ENCODE peak calls at places on chromosomes 11 and 22, in six cellular contexts. V, G, F, B, K and O are unnamed samples.

GRCh38 chr11:61546663-61547062 is 34.2 kb downstream of the SYT7 start:
- DNase-seq in F (no peak), B (no peak), V (no peak), G (no peak), K (no peak), O (no peak)

GRCh38 chr11:93942176-93942575 is 79.0 kb upstream of the HEPHL1 start:
- DNase-seq in V (no peak), G (no peak), K (no peak), B (no peak), F (no peak), O (no peak)

GRCh38 chr11:117062503-117062902 is 35.7 kb downstream of the SIK3 start:
- DNase-seq in V (no peak), F (no peak), G (no peak), K (no peak), B (no peak), O (no peak)

GRCh38 chr11:63961608-63962412 is 12.6 kb upstream of the COX8A start:
- DNase-seq in V (no peak), G (no peak), K (no peak), F (no peak), B (no peak), O (no peak)

GRCh38 chr11:134043821-134044420 is 25.0 kb upstream of the JAM3 start:
- DNase-seq in G (no peak), K (no peak), F (no peak), V (no peak), B (no peak), O (no peak)

GRCh38 chr22:19361501-19362103 is 69.9 kb downstream of the HIRA start:
- DNase-seq in B (no peak), V (no peak), K (no peak), G (no peak), F (no peak), O (no peak)

GRCh38 chr22:46964773-46965550 is 202.5 kb downstream of the TBC1D22A start:
- DNase-seq in V (no peak), K (no peak), G (no peak), B (no peak), F (no peak), O (no peak)

GRCh38 chr11:30774451-30774850 is 188.3 kb upstream of the MPPED2 start:
- DNase-seq in K (peak), B (no peak), G (no peak), V (no peak), F (no peak), O (no peak)

GRCh38 chr11:71543866-71544265 is 4.4 kb upstream of the KRTAP5-9 start:
- DNase-seq in G (no peak), K (no peak), F (no peak), B (no peak), V (no peak), O (no peak)

GRCh38 chr11:124474079-124474478 is 28.6 kb upstream of the OR8B8 start:
- DNase-seq in F (no peak), G (no peak), V (no peak), B (no peak), K (no peak), O (no peak)

GRCh38 chr22:22587577-22588188 is 28.6 kb upstream of the PRAME start:
- DNase-seq in V (no peak), B (no peak), G (no peak), K (no peak), F (no peak), O (no peak)

GRCh38 chr11:107508201-107508857 is 50.7 kb upstream of the CWF19L2 start:
- DNase-seq in B (no peak), K (no peak), V (no peak), G (no peak), F (no peak), O (no peak)

GRCh38 chr22:38429460-38430128 is 25.4 kb downstream of the KCNJ4 start:
- DNase-seq in V (no peak), F (no peak), G (no peak), B (no peak), K (no peak), O (peak)

GRCh38 chr22:20951151-20951931 is 15.7 kb upstream of the AIFM3 start:
- DNase-seq in G (no peak), V (no peak), F (no peak), B (no peak), K (no peak), O (no peak)

GRCh38 chr11:128530119-128531091 is 57.0 kb downstream of the ETS1 start:
- DNase-seq in G (no peak), V (no peak), F (no peak), K (no peak), B (no peak), O (no peak)

GRCh38 chr11:72217856-72218745 is 1.5 kb downstream of the FOLR2 start:
- DNase-seq in G (no peak), K (peak), B (no peak), F (no peak), V (no peak), O (peak)

GRCh38 chr22:49621601-49622210 is 206.0 kb downstream of the BRD1 start:
- DNase-seq in F (no peak), B (no peak), V (no peak), K (no peak), G (no peak), O (no peak)

GRCh38 chr11:35404397-35404775 is 15.0 kb downstream of the SLC1A2 start:
- DNase-seq in K (peak), V (no peak), G (no peak), F (no peak), B (no peak), O (peak)

GRCh38 chr11:121143921-121144320 is 42.9 kb downstream of the TECTA start:
- DNase-seq in K (no peak), V (no peak), B (no peak), G (no peak), F (no peak), O (no peak)

GRCh38 chr11:125201525-125202121 is 37.1 kb downstream of the PKNOX2 start:
- DNase-seq in K (peak), B (no peak), V (no peak), G (no peak), F (no peak), O (no peak)

GRCh38 chr11:70476669-70477068 is 78.3 kb downstream of the CTTN start:
- DNase-seq in K (no peak), B (no peak), V (no peak), F (no peak), G (no peak), O (no peak)

GRCh38 chr22:20243545-20244249 is 24.4 kb downstream of the RTN4R start:
- DNase-seq in B (peak), F (no peak), K (peak), V (peak), G (peak), O (peak)